ENCODE peak calls at places on chromosomes 6 and 20, in five cellular contexts. Z, D, K, V and L are unnamed samples.

GRCh38 chr6:163780993-163781392 is 366.5 kb downstream of the QKI start:
- DNase-seq in K (no peak), Z (no peak), D (no peak), V (no peak), L (no peak)

GRCh38 chr20:63230800-63231268 is 4.9 kb upstream of the BIRC7 start:
- DNase-seq in K (no peak), Z (no peak), V (no peak), D (no peak), L (peak)

GRCh38 chr6:6218246-6219085 is 102.0 kb downstream of the F13A1 start:
- DNase-seq in D (no peak), K (no peak), Z (no peak), V (peak), L (no peak)

GRCh38 chr6:153117986-153118886 is 12.8 kb downstream of the RGS17 start:
- DNase-seq in D (peak), Z (no peak), K (no peak), V (peak), L (peak)

GRCh38 chr20:56636701-56637100 is 7.6 kb downstream of the TFAP2C start:
- DNase-seq in V (peak), Z (no peak), K (no peak), D (no peak), L (no peak)

GRCh38 chr6:134138226-134138975 is 86.0 kb upstream of the SLC2A12 start:
- DNase-seq in D (no peak), K (no peak), V (no peak), Z (no peak), L (no peak)

GRCh38 chr6:128336436-128337095 is 183.8 kb downstream of the PTPRK start:
- DNase-seq in V (no peak), Z (no peak), D (peak), K (no peak), L (no peak)

GRCh38 chr20:16672299-16672698 is 57.5 kb upstream of the SNRPB2 start:
- DNase-seq in V (no peak), D (no peak), K (no peak), Z (no peak), L (no peak)

GRCh38 chr20:33673411-33674293 is 576 bp downstream of the NECAB3 start:
- DNase-seq in V (peak), Z (no peak), K (no peak), D (no peak), L (no peak)

GRCh38 chr6:82006027-82006738 is 241.4 kb downstream of the IBTK start:
- DNase-seq in Z (no peak), K (no peak), V (peak), D (no peak), L (peak)